ENCODE peak calls at places on chromosomes 16 and 17, in five cellular contexts. F is GM10248, Q is endothelial cell, J is colonic mucosa, M is AG04449. U is an unnamed sample.

GRCh38 chr16:24689128-24689527 is 40.3 kb upstream of the TNRC6A start:
- DNase-seq in F (peak; percentile 32), Q (peak; percentile 52), J (no peak), M (no peak), U (peak; percentile 48)

GRCh38 chr16:70740919-70741778 is 55.3 kb upstream of the MTSS2 start:
- DNase-seq in F (no peak), Q (no peak), J (no peak), M (peak; percentile 57), U (no peak)

GRCh38 chr17:13000561-13000960 is 17.3 kb downstream of the ELAC2 start:
- DNase-seq in F (no peak), Q (no peak), J (no peak), M (no peak), U (no peak)

GRCh38 chr17:9475259-9475658 is 100.4 kb downstream of the STX8 start:
- DNase-seq in F (no peak), Q (no peak), J (no peak), M (no peak), U (no peak)

GRCh38 chr16:50722960-50723359 is 18.9 kb upstream of the CYLD start:
- DNase-seq in F (no peak), Q (no peak), J (no peak), M (no peak), U (no peak)

GRCh38 chr17:40559016-40559853 is 6.0 kb downstream of the CCR7 start:
- DNase-seq in F (no peak), Q (no peak), J (no peak), M (no peak), U (no peak)

GRCh38 chr17:12632785-12633184 is 32.9 kb upstream of the MYOCD start:
- DNase-seq in F (no peak), Q (no peak), J (no peak), M (no peak), U (no peak)

GRCh38 chr16:68752602-68753001 is 15.5 kb downstream of the CDH1 start:
- DNase-seq in F (no peak), Q (no peak), J (peak; percentile 66), M (no peak), U (no peak)

GRCh38 chr17:77182205-77182604 is 41.4 kb downstream of the SEC14L1 start:
- DNase-seq in F (peak; percentile 52), Q (no peak), J (no peak), M (no peak), U (no peak)

GRCh38 chr16:86771506-86772230 is 193.3 kb downstream of the FOXL1 start:
- DNase-seq in F (no peak), Q (no peak), J (no peak), M (no peak), U (no peak)

GRCh38 chr17:38864636-38865398 is 5.0 kb upstream of the LASP1 start:
- DNase-seq in F (no peak), Q (no peak), J (no peak), M (no peak), U (no peak)

GRCh38 chr17:63405020-63405419 is 41.1 kb downstream of the CYB561 start:
- DNase-seq in F (no peak), Q (no peak), J (no peak), M (no peak), U (no peak)

GRCh38 chr17:75695830-75696271 is 25.4 kb upstream of the ITGB4 start:
- DNase-seq in F (no peak), Q (no peak), J (peak; percentile 75), M (no peak), U (no peak)

DNA sequence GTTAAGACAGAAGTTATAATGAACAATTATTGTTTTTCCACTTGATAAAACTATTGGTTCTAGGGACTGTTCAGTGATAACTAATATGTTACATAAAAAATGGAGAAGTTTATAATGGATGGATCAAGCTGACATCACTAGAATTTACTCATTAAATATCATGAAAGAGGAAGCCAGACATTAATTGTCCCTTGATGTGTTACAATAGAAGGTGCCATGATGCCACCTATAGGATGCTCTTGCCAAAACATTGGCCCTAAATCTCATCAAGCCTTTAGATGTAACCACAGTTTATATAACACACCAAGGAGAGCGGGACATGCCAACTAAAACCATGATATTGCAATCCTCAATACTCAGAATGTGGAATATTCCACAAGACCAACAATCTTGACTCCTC is 147.9 kb upstream of the MON1B start:
- DNase-seq in F (no peak), Q (no peak), J (no peak), M (no peak), U (peak; percentile 30)
- TF ChIP-seq CTCF in F (peak; percentile 21), Q (no peak), J (no peak), M (peak; percentile 20), U (peak; percentile 12)

GRCh38 chr16:74726056-74726455 is 25.4 kb upstream of the MLKL start:
- DNase-seq in F (no peak), Q (no peak), J (peak; percentile 60), M (no peak), U (no peak)

GRCh38 chr16:74723224-74723623 is 22.6 kb upstream of the MLKL start:
- DNase-seq in F (no peak), Q (no peak), J (no peak), M (no peak), U (no peak)

GRCh38 chr16:74725641-74726040 is 25.0 kb upstream of the MLKL start:
- DNase-seq in F (no peak), Q (no peak), J (no peak), M (no peak), U (no peak)

GRCh38 chr16:74726736-74727135 is 26.1 kb upstream of the MLKL start:
- DNase-seq in F (no peak), Q (no peak), J (peak; percentile 71), M (no peak), U (no peak)

DNA sequence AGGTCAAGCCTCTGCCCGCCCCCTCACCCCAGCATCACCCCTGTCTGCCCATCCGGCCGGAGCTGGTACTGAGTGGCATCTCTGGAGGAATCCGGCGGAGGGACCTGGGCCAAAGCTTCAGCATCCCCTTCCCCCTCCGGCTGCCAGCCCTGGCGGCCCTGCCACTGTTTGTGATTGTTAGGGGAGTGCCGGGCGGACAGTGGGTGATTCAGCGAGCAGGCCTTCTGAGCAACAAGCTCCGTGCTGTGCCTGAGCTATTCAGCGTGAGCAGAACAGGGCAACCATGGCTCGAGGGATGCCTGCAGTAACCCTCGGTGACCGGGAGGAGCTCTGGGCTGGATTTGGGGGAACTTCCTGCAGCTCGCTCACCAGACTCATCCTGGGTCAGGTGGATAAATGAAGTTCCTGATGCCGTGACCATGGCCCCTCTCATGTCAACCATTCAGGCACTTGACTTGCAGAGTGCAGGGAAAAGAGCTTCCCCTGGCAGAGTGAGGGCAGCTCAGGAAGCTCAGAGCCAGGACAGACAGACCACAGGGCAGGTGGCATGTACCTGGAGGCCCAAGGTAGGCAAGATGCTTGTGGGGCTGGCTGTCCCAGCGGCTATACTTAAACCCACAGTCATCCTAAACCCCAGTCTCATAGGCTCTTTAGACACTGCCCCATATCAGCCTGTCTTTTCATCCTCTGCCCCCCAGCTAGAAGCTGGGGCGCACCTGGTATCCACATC is 24.3 kb upstream of the MLKL start:
- DNase-seq in F (no peak), Q (no peak), J (no peak), M (peak; percentile 29), U (no peak)
- TF ChIP-seq CTCF in F (no peak), Q (no peak), J (no peak), M (peak; percentile 34), U (no peak)

DNA sequence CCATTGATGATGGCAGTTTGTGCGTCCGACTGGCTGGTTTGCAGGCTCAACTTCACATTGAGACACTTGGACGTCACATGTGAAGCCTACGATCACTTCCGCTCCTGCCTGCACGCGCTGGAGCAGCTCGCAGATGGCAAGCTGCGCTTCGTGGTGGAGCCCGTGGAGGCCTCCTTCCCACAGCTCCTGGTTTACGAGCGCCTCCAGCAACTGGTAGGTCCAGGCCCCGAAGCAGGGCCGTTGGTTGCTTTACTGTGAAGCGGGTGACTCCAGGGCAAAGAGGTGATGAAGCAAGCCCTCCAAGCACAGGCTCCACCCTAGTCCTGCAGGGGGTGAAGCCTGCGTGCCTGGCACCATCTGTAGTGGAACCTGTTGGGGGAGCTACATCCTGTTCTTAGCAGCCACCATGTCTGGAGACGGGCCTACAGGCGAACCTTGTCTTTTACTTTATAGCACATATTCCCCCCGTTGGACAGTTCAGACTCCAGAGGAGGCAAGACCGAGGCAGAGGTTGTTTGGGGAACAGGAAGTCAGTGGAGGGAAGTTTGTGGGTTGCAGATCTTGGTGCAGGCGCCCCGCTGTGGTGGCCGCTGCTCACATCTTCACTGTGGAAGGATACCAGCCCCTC is 23.1 kb downstream of the METTL22 start:
- DNase-seq in F (no peak), Q (no peak), J (no peak), M (no peak), U (no peak)
- TF ChIP-seq CTCF in F (no peak), Q (no peak), J (no peak), M (no peak), U (no peak)

GRCh38 chr16:18789850-18790706 is at the start of gene RPS15A:
- DNase-seq in F (peak; percentile 97), Q (peak; percentile 83), J (peak; percentile 96), M (peak; percentile 81), U (peak; percentile 97)
- TF ChIP-seq CTCF in F (no peak), Q (no peak), J (no peak), M (no peak), U (no peak)

GRCh38 chr17:5439446-5439764 is 450 bp upstream of the C1QBP start:
- DNase-seq in F (no peak), Q (no peak), J (no peak), M (no peak), U (no peak)
- TF ChIP-seq CTCF in F (no peak), Q (no peak), J (peak; percentile 40), M (no peak), U (no peak)

GRCh38 chr17:50697663-50698272 is 9.9 kb downstream of the ANKRD40 start:
- DNase-seq in F (no peak), Q (no peak), J (no peak), M (no peak), U (peak; percentile 33)
- TF ChIP-seq CTCF in F (no peak), Q (no peak), J (no peak), M (no peak), U (no peak)

GRCh38 chr16:80611171-80611929 is 70.6 kb downstream of the DYNLRB2 start:
- DNase-seq in F (peak; percentile 7), Q (no peak), J (no peak), M (no peak), U (no peak)
- TF ChIP-seq CTCF in F (no peak), Q (no peak), J (no peak), M (no peak), U (no peak)

DNA sequence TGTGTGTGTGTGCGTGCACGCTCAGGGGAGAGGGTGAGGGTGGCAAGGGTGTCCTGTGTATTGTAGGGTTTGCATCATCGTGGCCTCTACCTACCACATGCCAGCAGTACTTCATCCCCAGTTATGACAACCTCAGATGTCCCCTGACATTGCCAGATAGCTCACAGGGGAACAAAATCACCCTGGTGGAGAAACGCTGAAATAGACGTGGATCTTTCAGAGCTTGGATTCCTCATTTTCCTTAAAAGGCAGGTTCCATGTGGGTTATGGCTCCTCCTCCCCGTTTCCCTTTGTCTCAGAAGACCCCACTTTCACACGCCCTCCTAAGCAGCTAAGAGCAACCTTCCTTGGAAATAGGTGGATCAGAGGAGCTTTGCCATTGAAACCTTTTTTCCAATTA is 75.2 kb upstream of the IRX3 start:
- DNase-seq in F (no peak), Q (no peak), J (no peak), M (no peak), U (no peak)
- TF ChIP-seq CTCF in F (no peak), Q (no peak), J (no peak), M (no peak), U (no peak)